ENCODE peak calls at places on chromosomes 4 and X, in eight cellular contexts. H is H9, C is HCT116, T is GM23248, U is neuronal stem cell, R is trophoblast cell, X is neural progenitor cell, M is SK-N-SH. W is an unnamed sample.

GRCh38 chrX:132564026-132564425 is 75.2 kb upstream of the MBNL3 start:
- DNase-seq in H (no peak), C (no peak), T (peak; percentile 5), U (no peak), R (no peak), X (no peak), M (no peak), W (no peak)

GRCh38 chr4:113747949-113748348 is 13.6 kb downstream of the CAMK2D start:
- DNase-seq in H (no peak), C (no peak), T (no peak), U (no peak), R (no peak), X (no peak), M (no peak), W (no peak)

GRCh38 chr4:32985256-32985655 is 2265.1 kb downstream of the PCDH7 start:
- DNase-seq in H (no peak), C (no peak), T (peak; percentile 67), U (no peak), R (peak; percentile 21), X (no peak), M (no peak), W (no peak)

GRCh38 chr4:185656467-185656890 is 121.2 kb upstream of the PDLIM3 start:
- DNase-seq in H (peak; percentile 55), C (no peak), T (peak; percentile 59), U (peak; percentile 4), R (peak; percentile 38), X (peak; percentile 49), M (no peak), W (peak; percentile 46)

GRCh38 chr4:124070688-124071484 is 641.6 kb downstream of the ANKRD50 start:
- DNase-seq in H (no peak), C (no peak), T (no peak), U (no peak), R (peak; percentile 28), X (no peak), M (no peak), W (no peak)

GRCh38 chr4:125352521-125352920 is 37.8 kb downstream of the FAT4 start:
- DNase-seq in H (no peak), C (no peak), T (peak; percentile 3), U (no peak), R (no peak), X (no peak), M (no peak), W (no peak)

GRCh38 chr4:80484707-80485106 is 149.2 kb downstream of the CFAP299 start:
- DNase-seq in H (no peak), C (no peak), T (peak; percentile 22), U (no peak), R (peak; percentile 47), X (no peak), M (no peak), W (no peak)

GRCh38 chrX:72142094-72142843 is 10.6 kb upstream of the RTL5 start:
- DNase-seq in H (no peak), C (no peak), T (no peak), U (peak; percentile 51), R (no peak), X (peak; percentile 78), M (peak; percentile 54), W (no peak)

GRCh38 chrX:5242091-5242790 is 986.4 kb downstream of the NLGN4X start:
- DNase-seq in H (peak; percentile 56), C (no peak), T (no peak), U (no peak), R (no peak), X (no peak), M (no peak), W (no peak)

GRCh38 chrX:100635989-100636320 is 651 bp downstream of the TSPAN6 start:
- DNase-seq in H (no peak), C (no peak), T (no peak), U (no peak), R (peak; percentile 28), X (no peak), M (no peak), W (no peak)
- H3K27ac ChIP-seq in H (no peak overlapping the region), C (peak overlapping the region; percentile 52), T (no peak overlapping the region), U (no peak overlapping the region), R (peak overlapping the region; percentile 62), X (no peak overlapping the region), M (no peak overlapping the region), W (peak overlapping the region; percentile 61)

DNA sequence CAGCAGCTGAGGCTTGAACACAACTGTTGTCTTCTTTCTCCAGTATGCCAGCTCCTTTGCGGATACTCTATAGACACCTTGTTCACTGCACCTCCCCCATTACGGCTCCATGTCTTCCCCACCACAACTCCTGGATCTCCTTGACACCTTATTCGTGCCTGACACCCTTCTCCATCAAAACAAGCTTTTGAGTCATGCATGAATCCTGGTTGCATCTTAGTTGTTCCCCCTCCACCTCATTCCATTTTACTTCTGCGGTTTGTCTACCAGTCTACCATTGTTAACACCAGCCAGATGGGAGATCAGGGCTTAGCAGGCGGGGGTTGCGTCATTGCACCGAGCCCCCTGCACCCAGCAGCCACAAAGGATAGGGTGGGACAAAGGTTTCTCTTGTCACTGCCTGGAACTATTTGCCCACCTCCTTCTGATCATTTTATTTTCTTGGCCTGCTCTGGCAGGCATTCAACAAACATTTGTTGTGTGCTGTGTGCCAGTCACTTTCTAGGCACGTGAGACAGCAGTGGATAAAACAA is 2.0 kb upstream of the CDK16 start:
- DNase-seq in H (no peak), C (no peak), T (no peak), U (no peak), R (no peak), X (no peak), M (no peak), W (no peak)
- H3K9ac ChIP-seq in H (no peak overlapping the region), C (peak overlapping the region; percentile 55), T (peak overlapping the region; percentile 89), U (no peak overlapping the region), R (no peak overlapping the region), X (no peak overlapping the region), M (peak overlapping the region; percentile 65), W (peak overlapping the region; percentile 16)

DNA sequence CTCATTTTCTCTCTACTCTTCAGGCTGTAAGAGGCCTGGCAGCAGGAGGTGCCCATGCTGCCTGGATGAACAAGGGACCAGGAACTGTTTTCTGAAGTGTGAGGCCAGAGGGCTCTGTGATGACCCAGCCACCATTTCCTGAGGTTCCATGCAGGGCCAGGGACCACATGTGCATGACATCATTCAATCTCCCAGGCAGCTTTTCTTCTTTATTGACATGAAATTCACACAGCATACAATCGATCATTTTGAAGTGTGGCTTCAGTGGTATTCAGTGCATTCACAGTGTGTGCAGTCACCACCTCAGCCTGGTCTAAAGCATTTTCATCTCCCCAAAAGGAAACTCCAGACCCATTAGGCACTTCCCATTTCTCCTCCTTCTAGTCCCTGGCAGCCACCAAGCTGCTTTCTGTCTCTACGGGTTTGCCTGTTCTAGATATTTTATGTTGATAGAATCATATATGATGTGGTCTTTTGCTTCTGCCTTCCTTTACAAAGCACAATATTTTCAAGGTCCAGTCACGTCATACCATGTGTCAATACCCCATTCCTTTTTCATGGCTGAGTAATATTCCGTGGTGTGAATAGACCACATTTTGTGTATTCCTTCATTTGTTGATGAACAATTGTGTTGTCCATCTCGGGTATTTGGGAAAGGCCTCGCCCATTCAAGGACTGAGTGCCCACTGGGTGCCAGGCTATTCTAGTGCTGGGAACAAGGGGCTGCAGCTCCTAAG is 93.1 kb downstream of the PSAPL1 start:
- DNase-seq in H (no peak), C (no peak), T (peak; percentile 14), U (no peak), R (no peak), X (no peak), M (no peak), W (no peak)
- H2AFZ ChIP-seq in H (no peak overlapping the region), C (no peak overlapping the region), T (no peak overlapping the region), U (no peak overlapping the region), R (no peak overlapping the region), X (no peak overlapping the region), M (no peak overlapping the region), W (no peak overlapping the region)

DNA sequence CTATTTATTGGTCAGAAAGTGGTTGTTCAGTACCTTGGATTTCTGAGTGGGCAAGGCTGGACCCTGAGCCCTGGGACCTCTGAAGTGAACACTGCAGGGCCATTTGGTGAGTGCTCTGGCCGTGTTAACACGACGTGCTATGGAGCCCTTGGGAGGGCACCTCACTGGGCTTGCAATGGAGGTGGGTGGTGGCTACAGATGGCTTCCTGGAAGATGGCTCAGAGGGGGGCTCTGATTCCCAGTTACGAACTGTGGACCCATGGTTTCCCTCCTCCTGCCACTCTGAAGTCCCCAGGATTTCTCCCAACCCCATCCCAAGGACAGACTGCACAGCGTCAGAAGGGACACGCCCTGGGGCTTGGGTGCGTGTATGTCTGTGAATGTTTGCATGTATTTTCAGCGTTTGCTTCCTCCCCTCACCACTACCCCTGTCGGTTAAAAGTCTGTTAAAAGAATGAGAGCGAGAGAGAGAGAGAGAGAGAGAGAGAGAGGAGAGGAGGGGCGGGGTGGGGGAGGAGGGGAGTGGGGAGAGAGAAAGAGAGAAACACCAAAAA is 3.7 kb upstream of the RHOH start:
- DNase-seq in H (no peak), C (no peak), T (no peak), U (no peak), R (no peak), X (no peak), M (no peak), W (no peak)
- H3K27ac ChIP-seq in H (no peak overlapping the region), C (no peak overlapping the region), T (no peak overlapping the region), U (no peak overlapping the region), R (no peak overlapping the region), X (no peak overlapping the region), M (no peak overlapping the region), W (no peak overlapping the region)

GRCh38 chrX:18129694-18130093 is 91.0 kb downstream of the BEND2 start:
- DNase-seq in H (no peak), C (no peak), T (no peak), U (no peak), R (no peak), X (no peak), M (no peak), W (no peak)
- H3K9ac ChIP-seq in H (no peak overlapping the region), C (no peak overlapping the region), T (no peak overlapping the region), U (no peak overlapping the region), R (no peak overlapping the region), X (no peak overlapping the region), M (no peak overlapping the region), W (no peak overlapping the region)

GRCh38 chr4:20253799-20254409 is 2.2 kb downstream of the SLIT2 start:
- DNase-seq in H (peak; percentile 35), C (no peak), T (peak; percentile 66), U (peak; percentile 21), R (no peak), X (peak; percentile 48), M (peak; percentile 67), W (no peak)

GRCh38 chr4:20254517-20255250 is 3.0 kb downstream of the SLIT2 start:
- DNase-seq in H (peak; percentile 44), C (no peak), T (peak; percentile 78), U (peak; percentile 52), R (no peak), X (peak; percentile 75), M (peak; percentile 54), W (no peak)

GRCh38 chr4:20256381-20256881 is 4.7 kb downstream of the SLIT2 start:
- DNase-seq in H (no peak), C (no peak), T (peak; percentile 44), U (no peak), R (no peak), X (no peak), M (no peak), W (no peak)

GRCh38 chr4:20255823-20256222 is 4.1 kb downstream of the SLIT2 start:
- DNase-seq in H (no peak), C (no peak), T (peak; percentile 35), U (no peak), R (no peak), X (peak; percentile 31), M (no peak), W (no peak)

DNA sequence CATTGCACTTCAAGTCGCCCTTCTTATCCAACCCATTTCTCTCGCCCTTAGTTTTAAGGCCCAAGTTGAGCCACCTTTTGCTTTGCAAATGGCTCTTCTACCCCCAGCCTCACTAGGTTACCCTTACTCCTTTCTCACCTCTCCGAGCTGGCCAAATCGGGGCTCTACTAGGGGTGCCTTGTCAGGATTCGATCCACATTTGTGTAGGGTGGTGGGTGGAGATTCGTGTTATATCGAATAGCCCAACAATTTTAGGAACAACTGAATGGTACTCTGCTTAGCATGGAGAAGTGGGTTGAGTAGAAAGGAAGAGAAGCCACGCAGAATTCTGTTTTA is 3.5 kb downstream of the SLIT2 start:
- DNase-seq in H (no peak), C (no peak), T (peak; percentile 34), U (no peak), R (no peak), X (no peak), M (no peak), W (no peak)
- H2AFZ ChIP-seq in H (no peak overlapping the region), C (no peak overlapping the region), T (peak overlapping the region; percentile 85), U (peak overlapping the region; percentile 98), R (no peak overlapping the region), X (peak overlapping the region; percentile 82), M (peak overlapping the region; percentile 77), W (peak overlapping the region; percentile 98)